ENCODE peak calls at places on chromosome 12, in four cellular contexts. S, G, U and H are unnamed samples.

GRCh38 chr12:54418441-54419087 is 502 bp downstream of the ITGA5 start:
- DNase-seq in S (no peak), G (no peak), U (no peak), H (no peak)

GRCh38 chr12:69988601-69989194 is 163.7 kb downstream of the MYRFL start:
- DNase-seq in S (no peak), G (no peak), U (no peak), H (no peak)

GRCh38 chr12:101243616-101244015 is 33.6 kb upstream of the SLC5A8 start:
- DNase-seq in S (no peak), G (no peak), U (no peak), H (no peak)

GRCh38 chr12:64675795-64676194 is 65.5 kb downstream of the RASSF3 start:
- DNase-seq in S (no peak), G (no peak), U (no peak), H (no peak)

GRCh38 chr12:68780731-68781130 is 27.2 kb upstream of the MDM2 start:
- DNase-seq in S (no peak), G (no peak), U (no peak), H (no peak)

GRCh38 chr12:123891516-123892179 is 81.0 kb downstream of the CCDC92 start:
- DNase-seq in S (no peak), G (no peak), U (no peak), H (no peak)

GRCh38 chr12:18074001-18074400 is 16.0 kb downstream of the RERGL start:
- DNase-seq in S (no peak), G (no peak), U (no peak), H (no peak)

GRCh38 chr12:65074932-65075331 is 46.2 kb downstream of the WIF1 start:
- DNase-seq in S (no peak), G (no peak), U (no peak), H (no peak)

GRCh38 chr12:13002301-13003097 is 2.4 kb upstream of the HEBP1 start:
- DNase-seq in S (no peak), G (no peak), U (no peak), H (no peak)

GRCh38 chr12:54723653-54724256 is 75.6 kb upstream of the DCD start:
- DNase-seq in S (peak; percentile 24), G (peak; percentile 16), U (no peak), H (no peak)

GRCh38 chr12:110340706-110341105 is 59.7 kb downstream of the ATP2A2 start:
- DNase-seq in S (no peak), G (no peak), U (no peak), H (no peak)

GRCh38 chr12:121893901-121894540 is 5.4 kb downstream of the PSMD9 start:
- DNase-seq in S (no peak), G (no peak), U (no peak), H (no peak)

GRCh38 chr12:22447223-22447622 is 97.1 kb downstream of the C2CD5 start:
- DNase-seq in S (no peak), G (no peak), U (no peak), H (no peak)

GRCh38 chr12:57475271-57476161 is 4.2 kb downstream of the ARHGAP9 start:
- DNase-seq in S (no peak), G (no peak), U (no peak), H (no peak)

GRCh38 chr12:109088818-109089217 is 4.5 kb downstream of the ALKBH2 start:
- DNase-seq in S (no peak), G (no peak), U (no peak), H (no peak)

GRCh38 chr12:106723416-106723815 is 51.1 kb upstream of the RIC8B start:
- DNase-seq in S (no peak), G (no peak), U (no peak), H (no peak)

GRCh38 chr12:123895477-123895876 is 77.2 kb downstream of the CCDC92 start:
- DNase-seq in S (no peak), G (no peak), U (no peak), H (no peak)

GRCh38 chr12:60398547-60398946 is 802.7 kb downstream of the SLC16A7 start:
- DNase-seq in S (no peak), G (no peak), U (no peak), H (no peak)

GRCh38 chr12:69397978-69398377 is 38.4 kb downstream of the YEATS4 start:
- DNase-seq in S (no peak), G (no peak), U (no peak), H (no peak)

GRCh38 chr12:132921685-132922084 is 34.3 kb upstream of the CHFR start:
- DNase-seq in S (no peak), G (no peak), U (no peak), H (no peak)

GRCh38 chr12:12238605-12239004 is 28.2 kb downstream of the LRP6 start:
- DNase-seq in S (no peak), G (no peak), U (no peak), H (no peak)

GRCh38 chr12:57983150-57983857 is 41.9 kb downstream of the ATP23 start:
- DNase-seq in S (peak; percentile 20), G (no peak), U (no peak), H (no peak)

GRCh38 chr12:49801141-49802063 is 26.8 kb downstream of the NCKAP5L start:
- DNase-seq in S (no peak), G (no peak), U (no peak), H (no peak)

GRCh38 chr12:71392521-71393145 is 47.0 kb upstream of the LGR5 start:
- DNase-seq in S (no peak), G (peak; percentile 53), U (no peak), H (no peak)

GRCh38 chr12:123478762-123479161 is 20.8 kb downstream of the SNRNP35 start:
- DNase-seq in S (no peak), G (no peak), U (peak; percentile 43), H (peak; percentile 63)

GRCh38 chr12:91952916-91953315 is 192.7 kb downstream of the BTG1 start:
- DNase-seq in S (no peak), G (no peak), U (no peak), H (no peak)

GRCh38 chr12:96171905-96172304 is 22.3 kb upstream of the ELK3 start:
- DNase-seq in S (no peak), G (no peak), U (no peak), H (no peak)

GRCh38 chr12:47770086-47770726 is 2.8 kb upstream of the SLC48A1 start:
- DNase-seq in S (no peak), G (no peak), U (no peak), H (no peak)

GRCh38 chr12:105253882-105254513 is 18.0 kb upstream of the APPL2 start:
- DNase-seq in S (no peak), G (no peak), U (no peak), H (no peak)